ENCODE peak calls at places on chromosomes 6 and 20, in four cellular contexts. I is GM13976, D is thyroid gland, X is A549. G is an unnamed sample.

GRCh38 chr6:154458565-154459475 is 51.7 kb downstream of the CNKSR3 start:
- DNase-seq in I (no peak), D (no peak), X (no peak), G (no peak)

GRCh38 chr6:142551145-142551811 is 249.5 kb downstream of the ADGRG6 start:
- DNase-seq in I (no peak), D (no peak), X (no peak), G (no peak)

GRCh38 chr20:50210066-50210619 is 19.5 kb downstream of the CEBPB start:
- DNase-seq in I (no peak), D (no peak), X (no peak), G (no peak)

GRCh38 chr20:46715292-46715756 is 5.9 kb downstream of the SLC2A10 start:
- DNase-seq in I (no peak), D (peak), X (peak), G (no peak)

GRCh38 chr6:693737-694038 is 749 bp upstream of the EXOC2 start:
- DNase-seq in I (no peak), D (no peak), X (no peak), G (no peak)

GRCh38 chr6:11710221-11710836 is 68.3 kb downstream of the ADTRP start:
- DNase-seq in I (no peak), D (peak), X (no peak), G (no peak)

GRCh38 chr6:136873733-136874132 is 48.4 kb upstream of the SLC35D3 start:
- DNase-seq in I (no peak), D (no peak), X (no peak), G (no peak)

GRCh38 chr6:11938285-11938890 is 73.7 kb upstream of the HIVEP1 start:
- DNase-seq in I (no peak), D (peak), X (no peak), G (no peak)

GRCh38 chr20:37744347-37744746 is 50.5 kb downstream of the CTNNBL1 start:
- DNase-seq in I (no peak), D (no peak), X (no peak), G (no peak)

GRCh38 chr20:3765171-3765887 is 2.2 kb downstream of the ADISSP start:
- DNase-seq in I (no peak), D (no peak), X (no peak), G (no peak)

GRCh38 chr6:158707120-158707519 is 57.3 kb downstream of the SYTL3 start:
- DNase-seq in I (no peak), D (peak), X (peak), G (no peak)

DNA sequence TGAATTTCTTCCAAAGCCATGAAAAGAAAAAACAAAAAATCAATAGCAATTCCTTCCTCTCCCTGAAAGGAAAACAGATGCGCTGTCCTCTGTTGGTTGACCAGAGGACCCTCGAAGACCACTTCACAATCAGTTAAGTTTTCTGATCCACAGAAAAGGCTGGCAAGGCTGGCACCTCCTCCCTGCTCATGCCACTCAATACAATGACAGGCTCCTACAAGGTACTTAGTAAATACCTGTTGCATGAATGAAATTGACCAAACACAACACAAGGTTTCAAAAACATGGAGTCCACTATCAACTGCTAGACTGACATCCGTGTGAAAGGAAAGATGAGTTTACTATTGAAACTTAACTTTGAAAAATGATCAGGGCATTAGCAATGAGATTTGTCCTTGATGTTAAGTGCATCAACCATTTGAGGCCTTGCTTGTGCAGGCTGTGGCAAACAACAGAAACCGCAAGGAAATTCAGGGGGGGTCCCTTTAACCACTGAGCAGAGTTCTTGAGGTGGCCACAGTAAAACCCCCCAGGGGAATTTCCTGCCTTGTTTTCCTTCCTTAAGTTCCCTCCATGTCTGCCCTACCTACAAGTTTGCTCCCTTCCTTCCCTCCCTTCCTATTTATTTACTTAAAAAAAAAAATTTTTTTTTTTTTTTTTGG is 27.9 kb upstream of the RTF2 start:
- DNase-seq in I (peak), D (peak), X (no peak), G (peak)
- TF ChIP-seq CTCF in I (no peak), D (no peak), X (no peak), G (no peak)

GRCh38 chr6:110621061-110621460 is 144.6 kb upstream of the SLC22A16 start:
- DNase-seq in I (no peak), D (no peak), X (no peak), G (no peak)

GRCh38 chr6:110617057-110617456 is 140.6 kb upstream of the SLC22A16 start:
- DNase-seq in I (peak), D (no peak), X (no peak), G (peak)

GRCh38 chr6:110619275-110619908 is 143.0 kb upstream of the SLC22A16 start:
- DNase-seq in I (no peak), D (no peak), X (no peak), G (no peak)

GRCh38 chr6:110620065-110620464 is 143.7 kb upstream of the SLC22A16 start:
- DNase-seq in I (no peak), D (no peak), X (no peak), G (no peak)

GRCh38 chr6:110618591-110619267 is 142.3 kb upstream of the SLC22A16 start:
- DNase-seq in I (peak), D (no peak), X (no peak), G (no peak)
- TF ChIP-seq CTCF in I (no peak), D (peak), X (peak), G (peak)

DNA sequence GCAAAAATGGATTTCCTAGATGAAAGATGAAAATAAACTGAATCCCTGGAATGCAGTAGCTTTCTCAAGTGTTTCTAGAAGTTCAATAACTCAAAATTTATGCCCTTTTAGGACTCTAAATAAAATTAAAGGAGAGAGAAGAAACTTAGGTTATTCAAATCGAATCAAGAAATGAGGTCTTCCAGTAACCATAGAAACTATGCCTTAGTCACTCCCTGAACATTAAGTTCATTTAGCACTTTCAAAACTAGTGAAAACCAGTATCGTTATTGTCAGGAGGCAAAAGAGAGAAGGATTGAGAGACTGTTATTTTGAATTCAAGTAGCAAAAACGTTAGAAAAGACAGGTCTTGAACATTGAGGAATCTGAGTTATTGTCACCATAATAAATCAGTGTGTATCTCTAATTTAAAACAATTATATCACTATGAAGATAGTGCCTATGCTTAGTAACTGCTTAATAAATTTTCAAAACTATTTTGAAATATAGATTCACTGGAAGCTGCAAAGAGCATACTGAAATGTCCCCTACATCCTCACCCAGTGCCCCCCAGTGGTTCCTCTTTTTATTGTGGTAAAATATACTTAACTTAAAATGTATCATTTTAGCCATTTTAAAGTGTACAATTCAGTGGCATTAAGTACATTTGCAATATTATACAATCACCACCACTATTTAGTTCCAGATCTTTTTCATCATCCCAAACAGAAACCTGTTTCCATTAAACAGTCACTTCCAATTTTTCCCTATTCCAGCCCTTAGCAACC is 4.6 kb downstream of the RPP21 start:
- DNase-seq in I (peak), D (no peak), X (no peak), G (no peak)
- TF ChIP-seq CTCF in I (no peak), D (no peak), X (no peak), G (no peak)

GRCh38 chr6:61751986-61752385 is 534.0 kb downstream of the KHDRBS2 start:
- DNase-seq in I (no peak), D (no peak), X (no peak), G (no peak)

GRCh38 chr6:61755739-61756138 is 530.3 kb downstream of the KHDRBS2 start:
- DNase-seq in I (no peak), D (no peak), X (no peak), G (no peak)
- TF ChIP-seq CTCF in I (no peak), D (no peak), X (no peak), G (no peak)

DNA sequence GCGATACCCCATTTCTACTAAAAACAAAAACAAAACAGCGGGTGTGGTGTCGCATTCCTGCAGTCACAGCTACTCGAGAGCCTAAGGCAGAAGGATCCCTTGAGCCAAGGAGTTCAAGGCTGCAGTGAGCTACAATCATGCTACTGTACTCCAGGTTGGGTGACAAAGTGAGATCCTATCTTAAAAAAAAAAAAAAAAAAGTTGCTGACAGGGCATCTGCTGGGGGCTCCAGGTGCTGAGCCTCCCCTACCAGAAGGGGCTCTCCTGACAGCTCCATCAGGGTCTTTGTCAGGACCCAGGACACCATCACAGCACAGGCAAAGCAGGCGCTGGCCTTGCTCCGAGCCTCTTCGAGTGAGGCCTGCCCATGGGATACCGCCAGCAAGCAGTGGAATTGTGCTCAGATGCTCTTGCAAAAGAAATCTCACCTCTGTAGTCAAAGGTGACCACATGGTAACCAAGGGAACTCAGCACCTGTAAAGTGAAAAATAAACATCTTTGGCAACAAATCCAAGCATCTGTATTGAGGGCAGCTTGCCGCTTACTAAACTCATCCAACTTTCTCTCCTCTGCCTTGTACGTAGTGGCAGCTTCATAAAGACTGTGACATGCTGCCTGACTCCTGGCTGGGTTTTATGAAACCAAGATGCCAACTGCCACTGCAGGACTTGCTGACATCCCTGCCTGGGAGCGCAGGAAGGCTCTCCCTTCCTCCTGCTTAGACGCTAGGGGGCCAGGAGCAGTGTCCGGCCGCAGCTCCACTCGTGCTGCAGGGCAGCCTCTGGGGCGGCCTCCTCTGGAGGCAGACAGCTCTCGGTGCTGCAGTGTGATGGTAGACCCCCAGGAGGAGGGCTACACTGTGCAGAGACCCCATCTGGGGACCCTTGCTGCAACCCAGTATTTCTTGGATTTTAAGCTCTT is 66.9 kb downstream of the PYGB start:
- DNase-seq in I (no peak), D (peak), X (no peak), G (no peak)
- TF ChIP-seq CTCF in I (no peak), D (no peak), X (peak), G (no peak)

GRCh38 chr6:56757585-56757984 is 114.9 kb upstream of the DST start:
- DNase-seq in I (no peak), D (peak), X (no peak), G (peak)
- TF ChIP-seq CTCF in I (peak), D (peak), X (peak), G (peak)

GRCh38 chr6:5215181-5215580 is 45.6 kb downstream of the LYRM4 start:
- DNase-seq in I (no peak), D (no peak), X (no peak), G (no peak)

GRCh38 chr6:5215799-5216198 is 45.0 kb downstream of the LYRM4 start:
- DNase-seq in I (no peak), D (no peak), X (no peak), G (no peak)

GRCh38 chr6:5213851-5214507 is 46.8 kb downstream of the LYRM4 start:
- DNase-seq in I (no peak), D (no peak), X (no peak), G (no peak)

GRCh38 chr6:5219292-5219691 is 41.5 kb downstream of the LYRM4 start:
- DNase-seq in I (no peak), D (no peak), X (no peak), G (no peak)

GRCh38 chr6:5214570-5215052 is 46.1 kb downstream of the LYRM4 start:
- DNase-seq in I (no peak), D (peak), X (no peak), G (no peak)
- TF ChIP-seq CTCF in I (peak), D (peak), X (peak), G (peak)

GRCh38 chr6:123091091-123091895 is 95.3 kb downstream of the CLVS2 start:
- DNase-seq in I (no peak), D (no peak), X (peak), G (no peak)

GRCh38 chr6:123089223-123089622 is 93.2 kb downstream of the CLVS2 start:
- DNase-seq in I (no peak), D (no peak), X (no peak), G (no peak)

GRCh38 chr6:123091896-123092271 is 95.8 kb downstream of the CLVS2 start:
- DNase-seq in I (no peak), D (no peak), X (no peak), G (no peak)

GRCh38 chr6:123094768-123095167 is 98.7 kb downstream of the CLVS2 start:
- DNase-seq in I (no peak), D (no peak), X (no peak), G (no peak)
- TF ChIP-seq CTCF in I (no peak), D (no peak), X (no peak), G (no peak)

DNA sequence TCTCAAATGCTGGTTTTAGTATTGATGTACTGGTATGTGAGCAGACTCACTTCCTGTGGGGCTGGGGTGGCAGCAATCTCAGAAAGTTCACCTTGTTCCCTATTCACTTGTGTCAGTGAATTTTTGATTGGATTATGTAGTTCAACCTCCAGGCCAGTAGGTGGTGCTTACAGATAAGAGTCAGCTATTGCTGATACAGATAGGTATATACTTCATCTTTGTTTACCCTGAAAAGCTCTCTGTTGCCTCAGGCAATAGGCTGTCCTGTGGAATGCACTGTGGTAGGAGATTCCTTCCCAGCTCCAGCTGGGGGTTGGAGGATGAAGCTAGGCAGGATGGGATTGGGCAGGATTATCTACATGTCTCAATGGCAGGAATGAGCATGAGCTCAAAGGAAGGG is 851.2 kb upstream of the EYS start:
- DNase-seq in I (no peak), D (no peak), X (no peak), G (no peak)
- TF ChIP-seq CTCF in I (no peak), D (no peak), X (no peak), G (no peak)

GRCh38 chr6:3990692-3991491 is 88.0 kb downstream of the FAM217A start:
- DNase-seq in I (peak), D (peak), X (peak), G (peak)
- TF ChIP-seq CTCF in I (peak), D (peak), X (peak), G (peak)

G was measured in GM12864.